ENCODE peak calls at places on chromosomes 5 and 9, in five cellular contexts. One of them, this sample, is unnamed. For H3K36me3, the result is how much of the 10 kb centered on the place peaks cover.

GRCh38 chr9:83533296-83533695 is 4.9 kb downstream of the FRMD3 start:
- DNase-seq in brain microvascular endothelial cell: no peak
- DNase-seq in transverse colon: no peak
- DNase-seq in pancreas: no peak
- DNase-seq in RWPE2: no peak
- DNase-seq in this sample: no peak

GRCh38 chr5:15496886-15497285 is 3.1 kb upstream of the FBXL7 start:
- DNase-seq in brain microvascular endothelial cell: no peak
- DNase-seq in transverse colon: no peak
- DNase-seq in pancreas: no peak
- DNase-seq in RWPE2: no peak
- DNase-seq in this sample: no peak

GRCh38 chr9:100426532-100427365 is at the start of gene MSANTD3:
- DNase-seq in brain microvascular endothelial cell: peak
- DNase-seq in transverse colon: peak
- DNase-seq in pancreas: peak
- DNase-seq in RWPE2: peak
- DNase-seq in this sample: peak

GRCh38 chr9:21687351-21687750 is 115.1 kb upstream of the MTAP start:
- DNase-seq in brain microvascular endothelial cell: no peak
- DNase-seq in transverse colon: no peak
- DNase-seq in pancreas: no peak
- DNase-seq in RWPE2: no peak
- DNase-seq in this sample: no peak

GRCh38 chr9:134014946-134015345 is 10.3 kb upstream of the BRD3OS start:
- DNase-seq in brain microvascular endothelial cell: no peak
- DNase-seq in transverse colon: no peak
- DNase-seq in pancreas: no peak
- DNase-seq in RWPE2: no peak
- DNase-seq in this sample: no peak

GRCh38 chr9:128293091-128293490 is 17.0 kb downstream of the SWI5 start:
- DNase-seq in brain microvascular endothelial cell: no peak
- DNase-seq in transverse colon: no peak
- DNase-seq in pancreas: no peak
- DNase-seq in RWPE2: no peak
- DNase-seq in this sample: no peak

GRCh38 chr5:91232523-91232922 is 150.6 kb downstream of the ARRDC3 start:
- DNase-seq in brain microvascular endothelial cell: no peak
- DNase-seq in transverse colon: no peak
- DNase-seq in pancreas: no peak
- DNase-seq in RWPE2: no peak
- DNase-seq in this sample: no peak

GRCh38 chr9:116806075-116806474 is 119.0 kb downstream of the TRIM32 start:
- DNase-seq in brain microvascular endothelial cell: peak
- DNase-seq in transverse colon: no peak
- DNase-seq in pancreas: no peak
- DNase-seq in RWPE2: no peak
- DNase-seq in this sample: no peak

GRCh38 chr9:13083973-13084528 is 195.4 kb downstream of the MPDZ start:
- DNase-seq in brain microvascular endothelial cell: peak
- DNase-seq in transverse colon: no peak
- DNase-seq in pancreas: no peak
- DNase-seq in RWPE2: no peak
- DNase-seq in this sample: no peak

GRCh38 chr9:114887963-114888362 is 42.4 kb downstream of the TNFSF8 start:
- DNase-seq in brain microvascular endothelial cell: no peak
- DNase-seq in transverse colon: no peak
- DNase-seq in pancreas: no peak
- DNase-seq in RWPE2: no peak
- DNase-seq in this sample: no peak

GRCh38 chr9:122402403-122403268 is 31.8 kb downstream of the PTGS1 start:
- DNase-seq in brain microvascular endothelial cell: peak
- DNase-seq in transverse colon: no peak
- DNase-seq in pancreas: no peak
- DNase-seq in RWPE2: no peak
- DNase-seq in this sample: no peak

GRCh38 chr5:124436294-124436693 is 310.1 kb downstream of the ZNF608 start:
- DNase-seq in brain microvascular endothelial cell: peak
- DNase-seq in transverse colon: no peak
- DNase-seq in pancreas: no peak
- DNase-seq in RWPE2: no peak
- DNase-seq in this sample: no peak

GRCh38 chr5:94375801-94376200 is 242.6 kb downstream of the KIAA0825 start:
- DNase-seq in brain microvascular endothelial cell: peak
- DNase-seq in transverse colon: no peak
- DNase-seq in pancreas: no peak
- DNase-seq in RWPE2: no peak
- DNase-seq in this sample: no peak

GRCh38 chr5:75048457-75048953 is 3.9 kb downstream of the GCNT4 start:
- DNase-seq in brain microvascular endothelial cell: peak
- DNase-seq in transverse colon: no peak
- DNase-seq in pancreas: no peak
- DNase-seq in RWPE2: no peak
- DNase-seq in this sample: no peak

GRCh38 chr5:2381861-2382260 is 369.6 kb downstream of the IRX2 start:
- DNase-seq in brain microvascular endothelial cell: no peak
- DNase-seq in transverse colon: no peak
- DNase-seq in pancreas: no peak
- DNase-seq in RWPE2: no peak
- DNase-seq in this sample: no peak

GRCh38 chr5:98106116-98107088 is 667.1 kb upstream of the RGMB start:
- DNase-seq in brain microvascular endothelial cell: peak
- DNase-seq in transverse colon: no peak
- DNase-seq in pancreas: no peak
- DNase-seq in RWPE2: no peak
- DNase-seq in this sample: no peak

GRCh38 chr5:74546796-74547195 is 93.7 kb downstream of the ENC1 start:
- DNase-seq in brain microvascular endothelial cell: no peak
- DNase-seq in transverse colon: no peak
- DNase-seq in pancreas: no peak
- DNase-seq in RWPE2: no peak
- DNase-seq in this sample: no peak

GRCh38 chr9:133968428-133968827 is 23.7 kb downstream of the VAV2 start:
- DNase-seq in brain microvascular endothelial cell: no peak
- DNase-seq in transverse colon: no peak
- DNase-seq in pancreas: peak
- DNase-seq in RWPE2: peak
- DNase-seq in this sample: no peak

GRCh38 chr9:24210641-24211040 is 335.1 kb downstream of the IZUMO3 start:
- DNase-seq in brain microvascular endothelial cell: no peak
- DNase-seq in transverse colon: no peak
- DNase-seq in pancreas: no peak
- DNase-seq in RWPE2: no peak
- DNase-seq in this sample: no peak

GRCh38 chr5:11596657-11597071 is 307.6 kb downstream of the CTNND2 start:
- DNase-seq in brain microvascular endothelial cell: no peak
- DNase-seq in transverse colon: no peak
- DNase-seq in pancreas: no peak
- DNase-seq in RWPE2: no peak
- DNase-seq in this sample: no peak

GRCh38 chr5:98053170-98053569 is 720.3 kb upstream of the RGMB start:
- DNase-seq in brain microvascular endothelial cell: no peak
- DNase-seq in transverse colon: no peak
- DNase-seq in pancreas: no peak
- DNase-seq in RWPE2: no peak
- DNase-seq in this sample: no peak

GRCh38 chr9:111356567-111357244 is 26.7 kb upstream of the OR2K2 start:
- DNase-seq in brain microvascular endothelial cell: peak
- DNase-seq in transverse colon: no peak
- DNase-seq in pancreas: no peak
- DNase-seq in RWPE2: no peak
- DNase-seq in this sample: no peak

GRCh38 chr9:106074006-106074405 is 379.7 kb downstream of the TMEM38B start:
- DNase-seq in brain microvascular endothelial cell: no peak
- DNase-seq in transverse colon: no peak
- DNase-seq in pancreas: no peak
- DNase-seq in RWPE2: no peak
- DNase-seq in this sample: no peak

GRCh38 chr5:141969783-141970741 is 1.2 kb downstream of the RNF14 start:
- DNase-seq in brain microvascular endothelial cell: peak
- DNase-seq in transverse colon: peak
- DNase-seq in pancreas: no peak
- DNase-seq in RWPE2: no peak
- DNase-seq in this sample: peak

GRCh38 chr5:40447438-40447837 is 232.3 kb upstream of the PTGER4 start:
- DNase-seq in brain microvascular endothelial cell: peak
- DNase-seq in transverse colon: no peak
- DNase-seq in pancreas: no peak
- DNase-seq in RWPE2: no peak
- DNase-seq in this sample: no peak

GRCh38 chr9:93965830-93966577 is 10.8 kb upstream of the BARX1 start:
- DNase-seq in brain microvascular endothelial cell: no peak
- DNase-seq in transverse colon: no peak
- DNase-seq in pancreas: no peak
- DNase-seq in RWPE2: no peak
- DNase-seq in this sample: no peak

GRCh38 chr9:88949425-88949824 is 41.8 kb upstream of the S1PR3 start:
- DNase-seq in brain microvascular endothelial cell: peak
- DNase-seq in transverse colon: no peak
- DNase-seq in pancreas: no peak
- DNase-seq in RWPE2: no peak
- DNase-seq in this sample: no peak

GRCh38 chr9:117325789-117326185 is 89.1 kb downstream of the ASTN2 start:
- DNase-seq in brain microvascular endothelial cell: no peak
- DNase-seq in transverse colon: no peak
- DNase-seq in pancreas: no peak
- DNase-seq in RWPE2: no peak
- DNase-seq in this sample: no peak

GRCh38 chr9:95381243-95381642 is 63.7 kb upstream of the FANCC start:
- DNase-seq in brain microvascular endothelial cell: peak
- DNase-seq in transverse colon: no peak
- DNase-seq in pancreas: no peak
- DNase-seq in RWPE2: no peak
- DNase-seq in this sample: no peak

GRCh38 chr9:96222132-96222531 is 79.8 kb downstream of the HSD17B3 start:
- DNase-seq in brain microvascular endothelial cell: no peak
- DNase-seq in transverse colon: no peak
- DNase-seq in pancreas: no peak
- DNase-seq in RWPE2: no peak
- DNase-seq in this sample: no peak

GRCh38 chr5:178191661-178192060 is 4.5 kb upstream of the GMCL2 start:
- DNase-seq in brain microvascular endothelial cell: no peak
- DNase-seq in transverse colon: no peak
- DNase-seq in pancreas: no peak
- DNase-seq in RWPE2: no peak
- DNase-seq in this sample: no peak

GRCh38 chr5:150672884-150673275 is 11.8 kb downstream of the MYOZ3 start:
- DNase-seq in brain microvascular endothelial cell: no peak
- DNase-seq in transverse colon: no peak
- DNase-seq in pancreas: no peak
- DNase-seq in RWPE2: no peak
- DNase-seq in this sample: no peak
- H3K4me3 ChIP-seq in brain microvascular endothelial cell: peak
- H3K4me3 ChIP-seq in transverse colon: peak
- H3K4me3 ChIP-seq in pancreas: no peak
- H3K4me3 ChIP-seq in RWPE2: no peak
- H3K4me3 ChIP-seq in this sample: no peak

GRCh38 chr5:54895816-54896341 is 89.5 kb downstream of the ESM1 start:
- DNase-seq in brain microvascular endothelial cell: peak
- DNase-seq in transverse colon: no peak
- DNase-seq in pancreas: no peak
- DNase-seq in RWPE2: no peak
- DNase-seq in this sample: no peak
- TF ChIP-seq CTCF in brain microvascular endothelial cell: peak
- TF ChIP-seq CTCF in transverse colon: no peak
- TF ChIP-seq CTCF in pancreas: no peak
- TF ChIP-seq CTCF in RWPE2: peak
- TF ChIP-seq CTCF in this sample: peak

GRCh38 chr5:31516802-31517201 is 15.1 kb downstream of the DROSHA start:
- DNase-seq in brain microvascular endothelial cell: no peak
- DNase-seq in transverse colon: no peak
- DNase-seq in pancreas: no peak
- DNase-seq in RWPE2: no peak
- DNase-seq in this sample: no peak
- H3K36me3 ChIP-seq in brain microvascular endothelial cell: under half
- H3K36me3 ChIP-seq in transverse colon: under half
- H3K36me3 ChIP-seq in pancreas: under half
- H3K36me3 ChIP-seq in RWPE2: half or more
- H3K36me3 ChIP-seq in this sample: under half

DNA sequence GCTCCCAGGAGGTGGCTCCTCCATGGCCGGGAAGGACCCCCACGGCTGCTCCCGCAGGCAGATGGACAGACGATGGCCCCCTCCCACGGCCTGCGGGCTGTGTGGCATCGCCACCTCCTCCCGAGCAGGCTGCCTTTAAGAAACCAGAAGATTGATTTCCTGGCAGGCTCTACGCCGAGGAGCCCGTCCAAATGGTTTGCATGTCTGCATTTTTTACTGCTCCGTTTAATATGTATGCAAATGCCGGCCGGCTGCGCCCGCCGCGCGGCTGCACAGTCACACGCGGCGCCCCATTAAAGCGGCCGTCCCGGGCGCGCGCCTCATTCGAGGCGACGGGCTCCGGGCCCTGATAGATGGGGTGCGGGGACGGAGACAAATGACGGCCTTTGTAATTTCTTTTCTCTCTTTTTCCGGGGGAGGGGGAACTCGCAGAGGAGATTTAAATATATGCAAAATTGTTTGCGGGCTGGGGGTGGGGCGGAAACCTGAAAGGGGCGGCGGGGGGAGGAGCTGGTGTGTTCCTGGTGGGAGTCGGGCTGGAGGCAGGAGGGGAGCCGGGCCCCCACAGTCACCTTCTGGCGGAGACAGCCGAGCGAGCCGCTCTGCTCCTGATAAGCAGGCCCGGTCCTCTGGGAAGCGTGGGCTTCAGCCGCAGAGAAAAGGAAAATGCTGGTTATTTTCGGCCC is 158.7 kb upstream of the IER5L start:
- DNase-seq in brain microvascular endothelial cell: no peak
- DNase-seq in transverse colon: peak
- DNase-seq in pancreas: no peak
- DNase-seq in RWPE2: no peak
- DNase-seq in this sample: peak
- H3K4me3 ChIP-seq in brain microvascular endothelial cell: peak
- H3K4me3 ChIP-seq in transverse colon: peak
- H3K4me3 ChIP-seq in pancreas: no peak
- H3K4me3 ChIP-seq in RWPE2: no peak
- H3K4me3 ChIP-seq in this sample: no peak

This sample was measured in GM06990.